ENCODE peak calls at places on chromosomes 16 and 17, in four cellular contexts. One of them, this sample, is unnamed.

GRCh38 chr17:81923302-81924260 is 4.0 kb downstream of the MAFG start:
- DNase-seq in fibroblast of lung: peak
- DNase-seq in mammary epithelial cell: peak
- DNase-seq in MM.1S: peak
- DNase-seq in this sample: peak

GRCh38 chr16:2532494-2533141 is 1.4 kb upstream of the CEMP1 start:
- DNase-seq in fibroblast of lung: peak
- DNase-seq in MM.1S: peak
- DNase-seq in mammary epithelial cell: peak
- DNase-seq in this sample: peak

GRCh38 chr17:31825961-31826691 is 32.9 kb downstream of the COPRS start:
- DNase-seq in mammary epithelial cell: peak
- DNase-seq in fibroblast of lung: no peak
- DNase-seq in MM.1S: no peak
- DNase-seq in this sample: no peak

GRCh38 chr17:73503560-73503959 is 140.7 kb downstream of the SDK2 start:
- DNase-seq in fibroblast of lung: no peak
- DNase-seq in MM.1S: no peak
- DNase-seq in mammary epithelial cell: no peak
- DNase-seq in this sample: no peak

GRCh38 chr16:71894229-71894920 is 956 bp upstream of the IST1 start:
- DNase-seq in fibroblast of lung: peak
- DNase-seq in mammary epithelial cell: peak
- DNase-seq in MM.1S: peak
- DNase-seq in this sample: peak

GRCh38 chr17:63955232-63955631 is 17.5 kb downstream of the SCN4A start:
- DNase-seq in mammary epithelial cell: no peak
- DNase-seq in fibroblast of lung: no peak
- DNase-seq in MM.1S: no peak
- DNase-seq in this sample: no peak

GRCh38 chr16:89922477-89922883 is 662 bp upstream of the TUBB3 start:
- DNase-seq in MM.1S: no peak
- DNase-seq in mammary epithelial cell: peak
- DNase-seq in fibroblast of lung: peak
- DNase-seq in this sample: peak

GRCh38 chr17:15469260-15469659 is 1.8 kb upstream of the CDRT4 start:
- DNase-seq in MM.1S: no peak
- DNase-seq in mammary epithelial cell: no peak
- DNase-seq in fibroblast of lung: peak
- DNase-seq in this sample: no peak

GRCh38 chr17:38578641-38579480 is 26.9 kb downstream of the SRCIN1 start:
- DNase-seq in MM.1S: no peak
- DNase-seq in mammary epithelial cell: no peak
- DNase-seq in fibroblast of lung: no peak
- DNase-seq in this sample: no peak
- TF ChIP-seq EZH2 in MM.1S: no peak
- TF ChIP-seq EZH2 in mammary epithelial cell: no peak
- TF ChIP-seq EZH2 in fibroblast of lung: peak
- TF ChIP-seq EZH2 in this sample: no peak

DNA sequence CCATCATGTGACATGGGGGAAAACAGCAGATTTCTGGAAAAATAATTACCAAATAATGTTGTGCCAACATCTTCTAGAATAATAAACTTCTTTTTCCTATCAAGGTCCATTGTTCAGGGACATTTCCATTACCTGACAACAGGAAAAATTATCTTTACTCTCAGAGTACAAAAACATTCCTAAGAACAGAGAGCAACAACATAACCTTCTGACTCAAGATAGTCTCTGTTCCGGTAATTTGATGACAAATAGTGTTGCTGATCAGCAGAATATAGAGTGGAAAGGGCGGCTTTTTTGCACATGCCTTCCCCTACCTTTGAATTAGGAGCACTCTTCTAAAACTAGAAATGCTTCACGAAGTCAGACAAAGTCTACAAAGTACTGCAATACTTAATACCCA is 20.1 kb downstream of the CYTH1 start:
- DNase-seq in fibroblast of lung: peak
- DNase-seq in mammary epithelial cell: no peak
- DNase-seq in MM.1S: no peak
- DNase-seq in this sample: no peak
- H3K4me2 ChIP-seq in fibroblast of lung: no peak
- H3K4me2 ChIP-seq in mammary epithelial cell: no peak
- H3K4me2 ChIP-seq in MM.1S: no peak
- H3K4me2 ChIP-seq in this sample: no peak

DNA sequence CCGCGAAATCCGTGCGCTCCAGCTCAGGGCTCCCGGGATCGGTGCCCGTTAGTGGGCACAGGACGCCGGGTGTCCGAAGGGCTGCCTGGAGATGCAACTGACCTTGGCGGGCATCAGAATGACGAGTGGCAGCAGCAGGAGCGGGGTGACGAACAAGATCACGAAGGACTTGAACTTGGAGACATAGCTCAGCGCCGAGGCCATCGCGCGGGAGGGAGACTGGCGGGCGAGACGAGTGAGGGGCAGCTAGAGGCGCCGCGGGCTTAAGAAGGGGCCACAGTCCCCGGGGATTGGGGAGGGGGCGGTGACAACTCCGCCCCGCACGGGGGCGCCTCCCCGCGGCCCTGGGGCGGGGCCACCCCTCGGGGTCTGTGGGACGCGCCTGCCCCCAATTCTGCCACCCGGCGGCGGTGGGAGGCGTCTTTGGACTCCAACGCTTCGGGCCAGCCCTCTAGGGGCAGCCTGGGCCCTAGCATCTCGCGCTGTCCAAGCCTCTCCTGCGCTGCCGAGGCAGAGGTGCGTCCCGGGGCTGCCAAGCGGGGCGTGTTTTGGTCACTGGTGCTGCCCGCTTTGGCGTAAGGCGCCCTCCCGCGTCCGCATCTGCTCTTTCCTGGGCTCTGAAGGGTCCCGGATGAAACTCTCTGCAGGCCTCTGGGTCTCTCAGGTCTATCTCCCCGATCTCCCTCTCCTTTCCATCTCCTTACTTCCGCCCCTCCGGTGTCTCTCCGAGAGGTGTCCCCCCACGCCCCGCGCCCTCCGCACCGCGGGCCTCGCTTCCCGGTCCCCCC is at the start of gene SLC13A5:
- DNase-seq in mammary epithelial cell: peak
- DNase-seq in fibroblast of lung: peak
- DNase-seq in MM.1S: no peak
- DNase-seq in this sample: no peak
- TF ChIP-seq EZH2 in mammary epithelial cell: no peak
- TF ChIP-seq EZH2 in fibroblast of lung: peak
- TF ChIP-seq EZH2 in MM.1S: no peak
- TF ChIP-seq EZH2 in this sample: no peak

GRCh38 chr17:64964796-64965195 is 45.5 kb upstream of the LRRC37A3 start:
- DNase-seq in MM.1S: no peak
- DNase-seq in fibroblast of lung: peak
- DNase-seq in mammary epithelial cell: no peak
- DNase-seq in this sample: no peak
- H3K4me2 ChIP-seq in MM.1S: no peak
- H3K4me2 ChIP-seq in fibroblast of lung: no peak
- H3K4me2 ChIP-seq in mammary epithelial cell: no peak
- H3K4me2 ChIP-seq in this sample: peak

GRCh38 chr17:38569701-38570512 is 35.8 kb downstream of the SRCIN1 start:
- DNase-seq in fibroblast of lung: no peak
- DNase-seq in MM.1S: no peak
- DNase-seq in mammary epithelial cell: no peak
- DNase-seq in this sample: no peak
- TF ChIP-seq EZH2 in fibroblast of lung: no peak
- TF ChIP-seq EZH2 in MM.1S: no peak
- TF ChIP-seq EZH2 in mammary epithelial cell: no peak
- TF ChIP-seq EZH2 in this sample: no peak